ENCODE peak calls at places on chromosomes 12 and 14, in eight cellular contexts. One of them, this sample, is unnamed. For H3K27me3, the result is how much of the 10 kb centered on the place peaks cover.

GRCh38 chr12:31845613-31846321 is 113.4 kb upstream of the RESF1 start:
- DNase-seq in ascending aorta: no peak
- DNase-seq in tibial artery: no peak
- DNase-seq in thoracic aorta: no peak
- DNase-seq in left lung: no peak
- DNase-seq in CD8-positive, alpha-beta memory T cell: no peak
- DNase-seq in transverse colon: no peak
- DNase-seq in body of pancreas: no peak
- DNase-seq in this sample: peak

GRCh38 chr14:77003960-77004710 is 24.4 kb downstream of the IRF2BPL start:
- DNase-seq in transverse colon: no peak
- DNase-seq in thoracic aorta: no peak
- DNase-seq in ascending aorta: no peak
- DNase-seq in body of pancreas: peak
- DNase-seq in tibial artery: no peak
- DNase-seq in left lung: peak
- DNase-seq in CD8-positive, alpha-beta memory T cell: no peak
- DNase-seq in this sample: peak

GRCh38 chr14:40697221-40697620 is 909.5 kb upstream of the LRFN5 start:
- DNase-seq in thoracic aorta: no peak
- DNase-seq in ascending aorta: no peak
- DNase-seq in transverse colon: no peak
- DNase-seq in tibial artery: no peak
- DNase-seq in body of pancreas: no peak
- DNase-seq in left lung: no peak
- DNase-seq in CD8-positive, alpha-beta memory T cell: no peak
- DNase-seq in this sample: no peak

GRCh38 chr12:11927311-11927935 is 143.3 kb upstream of the BCL2L14 start:
- DNase-seq in thoracic aorta: no peak
- DNase-seq in tibial artery: no peak
- DNase-seq in transverse colon: no peak
- DNase-seq in ascending aorta: no peak
- DNase-seq in CD8-positive, alpha-beta memory T cell: no peak
- DNase-seq in left lung: no peak
- DNase-seq in body of pancreas: no peak
- DNase-seq in this sample: no peak

GRCh38 chr12:97464241-97465011 is 1.8 kb downstream of the RMST start:
- DNase-seq in thoracic aorta: no peak
- DNase-seq in transverse colon: no peak
- DNase-seq in tibial artery: no peak
- DNase-seq in left lung: no peak
- DNase-seq in ascending aorta: no peak
- DNase-seq in CD8-positive, alpha-beta memory T cell: no peak
- DNase-seq in body of pancreas: no peak
- DNase-seq in this sample: no peak

GRCh38 chr12:52182898-52183543 is 8.8 kb downstream of the KRT80 start:
- DNase-seq in body of pancreas: no peak
- DNase-seq in transverse colon: no peak
- DNase-seq in thoracic aorta: no peak
- DNase-seq in ascending aorta: no peak
- DNase-seq in left lung: no peak
- DNase-seq in tibial artery: no peak
- DNase-seq in CD8-positive, alpha-beta memory T cell: no peak
- DNase-seq in this sample: no peak

GRCh38 chr12:12749433-12749832 is 32.3 kb downstream of the CDKN1B start:
- DNase-seq in thoracic aorta: no peak
- DNase-seq in left lung: no peak
- DNase-seq in tibial artery: no peak
- DNase-seq in body of pancreas: no peak
- DNase-seq in transverse colon: peak
- DNase-seq in CD8-positive, alpha-beta memory T cell: no peak
- DNase-seq in ascending aorta: peak
- DNase-seq in this sample: no peak

GRCh38 chr12:29782285-29782820 is 1.4 kb downstream of the TMTC1 start:
- DNase-seq in CD8-positive, alpha-beta memory T cell: no peak
- DNase-seq in body of pancreas: peak
- DNase-seq in thoracic aorta: no peak
- DNase-seq in ascending aorta: peak
- DNase-seq in tibial artery: no peak
- DNase-seq in left lung: no peak
- DNase-seq in transverse colon: no peak
- DNase-seq in this sample: no peak

GRCh38 chr12:44285321-44285720 is 449.4 kb downstream of the TMEM117 start:
- DNase-seq in ascending aorta: no peak
- DNase-seq in transverse colon: no peak
- DNase-seq in thoracic aorta: no peak
- DNase-seq in left lung: no peak
- DNase-seq in body of pancreas: no peak
- DNase-seq in tibial artery: no peak
- DNase-seq in CD8-positive, alpha-beta memory T cell: no peak
- DNase-seq in this sample: no peak

GRCh38 chr14:34650786-34651584 is 21.0 kb upstream of the SNX6 start:
- DNase-seq in left lung: no peak
- DNase-seq in body of pancreas: no peak
- DNase-seq in CD8-positive, alpha-beta memory T cell: no peak
- DNase-seq in thoracic aorta: no peak
- DNase-seq in ascending aorta: peak
- DNase-seq in tibial artery: no peak
- DNase-seq in transverse colon: no peak
- DNase-seq in this sample: peak

GRCh38 chr12:46268349-46268616 is 560 bp downstream of the SLC38A1 start:
- DNase-seq in body of pancreas: no peak
- DNase-seq in transverse colon: no peak
- DNase-seq in CD8-positive, alpha-beta memory T cell: peak
- DNase-seq in ascending aorta: no peak
- DNase-seq in left lung: no peak
- DNase-seq in thoracic aorta: no peak
- DNase-seq in tibial artery: no peak
- DNase-seq in this sample: no peak

GRCh38 chr14:23294734-23295561 is 7.7 kb downstream of the PPP1R3E start:
- DNase-seq in body of pancreas: peak
- DNase-seq in CD8-positive, alpha-beta memory T cell: peak
- DNase-seq in left lung: no peak
- DNase-seq in ascending aorta: no peak
- DNase-seq in tibial artery: no peak
- DNase-seq in transverse colon: peak
- DNase-seq in thoracic aorta: no peak
- DNase-seq in this sample: no peak

GRCh38 chr12:124143726-124144125 is 151.2 kb upstream of the RFLNA start:
- DNase-seq in tibial artery: no peak
- DNase-seq in transverse colon: no peak
- DNase-seq in CD8-positive, alpha-beta memory T cell: no peak
- DNase-seq in thoracic aorta: no peak
- DNase-seq in body of pancreas: no peak
- DNase-seq in left lung: peak
- DNase-seq in ascending aorta: no peak
- DNase-seq in this sample: peak

GRCh38 chr14:95132732-95133131 is 24.6 kb downstream of the DICER1 start:
- DNase-seq in CD8-positive, alpha-beta memory T cell: no peak
- DNase-seq in transverse colon: no peak
- DNase-seq in thoracic aorta: no peak
- DNase-seq in tibial artery: no peak
- DNase-seq in left lung: no peak
- DNase-seq in body of pancreas: no peak
- DNase-seq in ascending aorta: no peak
- DNase-seq in this sample: no peak

GRCh38 chr12:52768479-52769200 is 8.5 kb downstream of the KRT76 start:
- DNase-seq in transverse colon: no peak
- DNase-seq in ascending aorta: no peak
- DNase-seq in thoracic aorta: no peak
- DNase-seq in tibial artery: no peak
- DNase-seq in CD8-positive, alpha-beta memory T cell: no peak
- DNase-seq in body of pancreas: no peak
- DNase-seq in left lung: no peak
- DNase-seq in this sample: no peak

GRCh38 chr12:3951380-3952135 is 78.4 kb upstream of the PARP11 start:
- DNase-seq in body of pancreas: no peak
- DNase-seq in left lung: no peak
- DNase-seq in CD8-positive, alpha-beta memory T cell: no peak
- DNase-seq in ascending aorta: no peak
- DNase-seq in tibial artery: no peak
- DNase-seq in thoracic aorta: no peak
- DNase-seq in transverse colon: no peak
- DNase-seq in this sample: no peak

GRCh38 chr12:16606936-16607335 is 974 bp upstream of the LMO3 start:
- DNase-seq in left lung: no peak
- DNase-seq in CD8-positive, alpha-beta memory T cell: no peak
- DNase-seq in transverse colon: no peak
- DNase-seq in thoracic aorta: no peak
- DNase-seq in tibial artery: no peak
- DNase-seq in body of pancreas: peak
- DNase-seq in ascending aorta: no peak
- DNase-seq in this sample: no peak

DNA sequence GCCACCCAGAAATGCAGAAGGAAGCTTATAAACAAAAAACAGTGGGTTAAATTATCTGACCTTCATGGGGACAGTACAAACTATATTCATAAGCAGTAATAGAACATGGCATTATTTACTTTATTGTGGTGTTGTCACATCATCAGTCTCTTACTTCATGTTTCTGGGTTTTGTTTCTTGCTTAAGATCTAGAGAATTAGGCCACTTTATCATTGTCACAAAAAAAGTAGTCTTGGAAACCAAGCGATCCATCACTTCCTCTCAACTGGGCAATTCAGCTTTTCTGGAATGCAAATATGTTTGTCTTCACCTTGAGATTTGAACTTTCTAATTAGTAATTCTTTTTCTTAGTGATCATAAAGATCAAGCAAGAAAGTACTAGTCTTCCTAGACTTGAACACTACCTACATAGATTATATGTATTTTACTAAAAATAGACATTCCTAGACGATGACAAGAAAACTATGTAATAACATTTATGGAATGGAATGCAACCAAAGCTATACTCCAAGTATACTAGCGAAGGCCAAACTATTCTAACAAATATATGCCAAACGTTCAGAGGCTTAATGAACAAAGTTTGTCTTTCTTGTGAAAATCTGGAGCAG is 363.4 kb downstream of the DAD1 start:
- DNase-seq in body of pancreas: no peak
- DNase-seq in thoracic aorta: no peak
- DNase-seq in ascending aorta: no peak
- DNase-seq in tibial artery: no peak
- DNase-seq in CD8-positive, alpha-beta memory T cell: no peak
- DNase-seq in transverse colon: no peak
- DNase-seq in left lung: no peak
- DNase-seq in this sample: no peak
- H3K4me3 ChIP-seq in body of pancreas: no peak
- H3K4me3 ChIP-seq in thoracic aorta: peak
- H3K4me3 ChIP-seq in ascending aorta: no peak
- H3K4me3 ChIP-seq in tibial artery: no peak
- H3K4me3 ChIP-seq in CD8-positive, alpha-beta memory T cell: no peak
- H3K4me3 ChIP-seq in transverse colon: no peak
- H3K4me3 ChIP-seq in left lung: no peak
- H3K4me3 ChIP-seq in this sample: no peak

DNA sequence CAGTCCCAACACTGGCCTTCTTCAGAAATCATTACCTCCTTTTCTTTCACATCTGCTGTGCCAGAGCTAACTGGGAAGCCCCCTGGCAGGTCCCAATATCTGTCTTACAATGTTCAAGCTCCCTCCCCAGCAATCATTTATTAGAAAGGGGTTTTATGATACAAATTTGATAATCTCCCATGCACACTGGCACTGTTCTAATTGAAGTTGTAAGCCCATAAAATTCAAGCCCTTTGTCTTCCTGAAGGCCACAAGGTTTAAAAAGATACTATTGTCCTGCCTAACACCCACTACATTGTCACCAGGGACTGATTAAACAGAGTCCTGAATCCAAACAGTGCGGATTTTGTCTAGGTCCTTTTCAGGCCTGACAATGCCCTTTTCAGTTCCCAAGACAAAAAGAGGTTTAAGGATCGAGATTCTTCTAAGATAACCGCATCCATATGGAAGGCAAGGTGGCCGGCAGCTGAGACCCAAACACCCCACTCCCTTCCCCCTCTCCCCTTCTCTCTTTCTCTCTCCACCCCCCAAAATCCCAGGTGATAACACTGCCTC is 3.3 kb downstream of the NKX2-8 start:
- DNase-seq in CD8-positive, alpha-beta memory T cell: no peak
- DNase-seq in tibial artery: no peak
- DNase-seq in body of pancreas: no peak
- DNase-seq in ascending aorta: no peak
- DNase-seq in left lung: no peak
- DNase-seq in transverse colon: no peak
- DNase-seq in thoracic aorta: no peak
- DNase-seq in this sample: no peak
- H3K27me3 ChIP-seq in CD8-positive, alpha-beta memory T cell: under half
- H3K27me3 ChIP-seq in tibial artery: half or more
- H3K27me3 ChIP-seq in body of pancreas: under half
- H3K27me3 ChIP-seq in ascending aorta: under half
- H3K27me3 ChIP-seq in left lung: half or more
- H3K27me3 ChIP-seq in transverse colon: half or more
- H3K27me3 ChIP-seq in thoracic aorta: under half
- H3K27me3 ChIP-seq in this sample: under half

GRCh38 chr12:55631056-55631455 is 5.6 kb upstream of the OR10P1 start:
- DNase-seq in transverse colon: no peak
- DNase-seq in ascending aorta: no peak
- DNase-seq in left lung: no peak
- DNase-seq in CD8-positive, alpha-beta memory T cell: no peak
- DNase-seq in thoracic aorta: no peak
- DNase-seq in body of pancreas: no peak
- DNase-seq in tibial artery: no peak
- DNase-seq in this sample: no peak

GRCh38 chr12:55631743-55632142 is 4.9 kb upstream of the OR10P1 start:
- DNase-seq in body of pancreas: no peak
- DNase-seq in thoracic aorta: no peak
- DNase-seq in tibial artery: no peak
- DNase-seq in transverse colon: no peak
- DNase-seq in left lung: no peak
- DNase-seq in ascending aorta: no peak
- DNase-seq in CD8-positive, alpha-beta memory T cell: no peak
- DNase-seq in this sample: no peak

GRCh38 chr12:55636853-55637252 is at the start of gene OR10P1:
- DNase-seq in body of pancreas: no peak
- DNase-seq in CD8-positive, alpha-beta memory T cell: no peak
- DNase-seq in left lung: no peak
- DNase-seq in tibial artery: no peak
- DNase-seq in thoracic aorta: no peak
- DNase-seq in transverse colon: no peak
- DNase-seq in ascending aorta: no peak
- DNase-seq in this sample: no peak

GRCh38 chr12:55636116-55636655 is 506 bp upstream of the OR10P1 start:
- DNase-seq in ascending aorta: no peak
- DNase-seq in transverse colon: no peak
- DNase-seq in body of pancreas: no peak
- DNase-seq in CD8-positive, alpha-beta memory T cell: no peak
- DNase-seq in left lung: no peak
- DNase-seq in tibial artery: no peak
- DNase-seq in thoracic aorta: no peak
- DNase-seq in this sample: no peak

GRCh38 chr12:55634186-55634585 is 2.5 kb upstream of the OR10P1 start:
- DNase-seq in left lung: no peak
- DNase-seq in thoracic aorta: no peak
- DNase-seq in ascending aorta: no peak
- DNase-seq in CD8-positive, alpha-beta memory T cell: no peak
- DNase-seq in transverse colon: no peak
- DNase-seq in tibial artery: no peak
- DNase-seq in body of pancreas: no peak
- DNase-seq in this sample: no peak
- H3K4me3 ChIP-seq in left lung: no peak
- H3K4me3 ChIP-seq in thoracic aorta: no peak
- H3K4me3 ChIP-seq in ascending aorta: no peak
- H3K4me3 ChIP-seq in CD8-positive, alpha-beta memory T cell: no peak
- H3K4me3 ChIP-seq in transverse colon: no peak
- H3K4me3 ChIP-seq in tibial artery: no peak
- H3K4me3 ChIP-seq in body of pancreas: no peak
- H3K4me3 ChIP-seq in this sample: no peak

GRCh38 chr12:72471806-72472205 is 199.6 kb downstream of the TRHDE start:
- DNase-seq in left lung: no peak
- DNase-seq in ascending aorta: no peak
- DNase-seq in body of pancreas: no peak
- DNase-seq in transverse colon: no peak
- DNase-seq in tibial artery: no peak
- DNase-seq in thoracic aorta: no peak
- DNase-seq in CD8-positive, alpha-beta memory T cell: no peak
- DNase-seq in this sample: no peak
- H3K27me3 ChIP-seq in left lung: under half
- H3K27me3 ChIP-seq in ascending aorta: under half
- H3K27me3 ChIP-seq in body of pancreas: under half
- H3K27me3 ChIP-seq in transverse colon: under half
- H3K27me3 ChIP-seq in tibial artery: under half
- H3K27me3 ChIP-seq in thoracic aorta: under half
- H3K27me3 ChIP-seq in CD8-positive, alpha-beta memory T cell: under half
- H3K27me3 ChIP-seq in this sample: under half